ENCODE peak calls at places on chromosomes 13 and 19, in eight cellular contexts. H is IMR-90, R is uterus, A is breast epithelium, O is lower leg skin, Q is sigmoid colon, F is H54, J is body of pancreas. L is an unnamed sample.

GRCh38 chr13:98998831-98999634 is 21.2 kb upstream of the DOCK9 start:
- DNase-seq in O (no peak), Q (no peak), A (no peak), J (no peak), H (no peak), F (no peak), R (peak), L (no peak)

GRCh38 chr13:44815507-44816074 is 173.7 kb downstream of the NUFIP1 start:
- DNase-seq in J (peak), R (peak), O (peak), H (peak), A (no peak), Q (no peak), F (peak), L (no peak)

GRCh38 chr19:55642153-55643002 is 1.1 kb upstream of the ZNF581 start:
- DNase-seq in H (no peak), O (no peak), Q (peak), F (peak), J (no peak), R (no peak), A (no peak), L (peak)

GRCh38 chr13:79765331-79765730 is 284.4 kb downstream of the NDFIP2 start:
- DNase-seq in Q (no peak), R (no peak), A (no peak), O (no peak), F (no peak), H (no peak), J (no peak), L (no peak)

GRCh38 chr13:101423872-101424271 is 7.6 kb upstream of the NALCN start:
- DNase-seq in Q (no peak), H (no peak), R (no peak), J (no peak), F (no peak), O (no peak), A (no peak), L (no peak)

GRCh38 chr13:52125547-52125946 is 3.3 kb downstream of the NEK5 start:
- DNase-seq in O (no peak), Q (no peak), A (no peak), J (no peak), H (no peak), R (no peak), F (no peak), L (no peak)

GRCh38 chr19:4802711-4803110 is 11.2 kb downstream of the FEM1A start:
- DNase-seq in J (no peak), F (no peak), O (no peak), Q (no peak), A (no peak), H (no peak), R (no peak), L (no peak)

GRCh38 chr13:67366533-67366932 is 136.4 kb upstream of the PCDH9 start:
- DNase-seq in F (no peak), J (no peak), A (no peak), H (peak), R (no peak), O (no peak), Q (no peak), L (peak)

GRCh38 chr13:98285317-98285716 is 108.2 kb upstream of the RNF113B start:
- DNase-seq in Q (no peak), J (no peak), R (no peak), O (no peak), F (no peak), H (peak), A (no peak), L (no peak)

GRCh38 chr13:80454245-80454644 is 113.3 kb upstream of the SPRY2 start:
- DNase-seq in A (no peak), R (no peak), Q (no peak), H (peak), J (no peak), F (no peak), O (no peak), L (no peak)

GRCh38 chr13:44298314-44298713 is 75.3 kb upstream of the SERP2 start:
- DNase-seq in H (peak), F (no peak), R (no peak), Q (no peak), A (no peak), J (no peak), O (no peak), L (no peak)

GRCh38 chr13:31528758-31529157 is 210.6 kb upstream of the RXFP2 start:
- DNase-seq in H (no peak), Q (no peak), O (no peak), R (no peak), J (no peak), F (no peak), A (no peak), L (no peak)

GRCh38 chr13:113907637-113908617 is 44.1 kb upstream of the GAS6 start:
- DNase-seq in O (peak), J (peak), A (peak), H (peak), R (peak), Q (no peak), F (no peak), L (no peak)

GRCh38 chr19:43841990-43842389 is 14.9 kb downstream of the ZNF283 start:
- DNase-seq in Q (no peak), R (no peak), A (no peak), O (no peak), J (no peak), H (no peak), F (no peak), L (no peak)

GRCh38 chr13:108176685-108177274 is 38.6 kb downstream of the LIG4 start:
- DNase-seq in F (peak), J (peak), Q (no peak), A (no peak), H (peak), R (no peak), O (no peak), L (peak)

GRCh38 chr13:97212540-97213146 is 9.5 kb upstream of the MBNL2 start:
- DNase-seq in A (no peak), F (peak), R (no peak), O (no peak), J (peak), H (peak), Q (no peak), L (peak)

GRCh38 chr13:112245959-112246358 is 130.2 kb upstream of the SPACA7 start:
- DNase-seq in H (no peak), A (no peak), R (no peak), J (no peak), O (no peak), F (no peak), Q (peak), L (no peak)

GRCh38 chr13:75345191-75345590 is 136.8 kb downstream of the TBC1D4 start:
- DNase-seq in Q (no peak), O (no peak), H (peak), R (no peak), F (no peak), J (no peak), A (no peak), L (no peak)

GRCh38 chr19:35253316-35254286 is 4.8 kb downstream of the LSR start:
- DNase-seq in R (no peak), H (no peak), F (no peak), O (peak), J (no peak), A (no peak), Q (peak), L (no peak)

GRCh38 chr19:35389192-35389861 is 18.5 kb downstream of the GPR42 start:
- DNase-seq in O (no peak), Q (no peak), H (no peak), R (no peak), A (no peak), F (no peak), J (no peak), L (peak)

GRCh38 chr13:40445557-40445990 is 220.9 kb downstream of the FOXO1 start:
- DNase-seq in H (no peak), F (peak), O (no peak), R (no peak), A (no peak), J (peak), Q (no peak), L (no peak)
- TF ChIP-seq POLR2A in H (no peak), F (no peak), O (no peak), R (no peak), A (no peak), J (peak), Q (no peak), L (no peak)

GRCh38 chr19:51367565-51368365 is 1.0 kb downstream of the CLDND2 start:
- DNase-seq in Q (peak), O (peak), J (peak), F (peak), H (peak), A (peak), R (peak), L (peak)
- TF ChIP-seq POLR2A in Q (no peak), O (no peak), J (no peak), F (peak), H (peak), A (no peak), R (no peak), L (peak)

GRCh38 chr13:72782717-72783116 is 784 bp downstream of the PIBF1 start:
- DNase-seq in Q (no peak), A (no peak), J (no peak), O (no peak), F (no peak), R (no peak), H (peak), L (peak)
- TF ChIP-seq POLR2A in Q (no peak), A (no peak), J (no peak), O (no peak), F (no peak), R (no peak), H (no peak), L (no peak)

GRCh38 chr19:2302319-2303208 is 5.4 kb downstream of the LINGO3 start:
- DNase-seq in H (peak), R (no peak), Q (peak), F (no peak), O (no peak), A (no peak), J (peak), L (peak)
- TF ChIP-seq POLR2A in H (no peak), R (no peak), Q (no peak), F (no peak), O (no peak), A (no peak), J (no peak), L (no peak)

GRCh38 chr19:2608602-2608922 is 93.9 kb downstream of the GNG7 start:
- DNase-seq in J (no peak), R (no peak), A (no peak), F (no peak), H (no peak), O (no peak), Q (no peak), L (no peak)

GRCh38 chr19:2611483-2612464 is 90.7 kb downstream of the GNG7 start:
- DNase-seq in J (no peak), H (no peak), Q (peak), A (no peak), O (no peak), F (no peak), R (no peak), L (no peak)

GRCh38 chr19:2612619-2613249 is 89.8 kb downstream of the GNG7 start:
- DNase-seq in A (no peak), Q (peak), R (no peak), F (no peak), H (no peak), J (no peak), O (no peak), L (no peak)

GRCh38 chr19:2609389-2610116 is 92.9 kb downstream of the GNG7 start:
- DNase-seq in J (no peak), Q (no peak), R (no peak), A (no peak), F (no peak), O (no peak), H (no peak), L (no peak)

GRCh38 chr19:2610637-2611482 is 91.6 kb downstream of the GNG7 start:
- DNase-seq in Q (peak), A (peak), J (peak), O (peak), R (peak), F (peak), H (peak), L (no peak)
- TF ChIP-seq POLR2A in Q (no peak), A (no peak), J (peak), O (no peak), R (peak), F (peak), H (no peak), L (no peak)

GRCh38 chr19:13847033-13847899 is 29.7 kb upstream of the NANOS3 start:
- DNase-seq in H (peak), R (peak), O (peak), Q (peak), A (peak), F (peak), J (peak), L (peak)
- TF ChIP-seq POLR2A in H (peak), R (peak), O (peak), Q (peak), A (peak), F (no peak), J (peak), L (peak)

GRCh38 chr19:16265205-16265604 is 59.4 kb upstream of the KLF2 start:
- DNase-seq in A (no peak), O (no peak), R (no peak), Q (no peak), H (no peak), F (no peak), J (no peak), L (no peak)

GRCh38 chr19:16265890-16266585 is 58.6 kb upstream of the KLF2 start:
- DNase-seq in J (no peak), R (no peak), A (no peak), H (no peak), O (no peak), F (no peak), Q (no peak), L (no peak)

GRCh38 chr19:16263115-16263839 is 61.3 kb upstream of the KLF2 start:
- DNase-seq in Q (no peak), O (no peak), A (no peak), H (no peak), R (no peak), J (no peak), F (no peak), L (no peak)

GRCh38 chr19:16268676-16269319 is 55.8 kb upstream of the KLF2 start:
- DNase-seq in F (no peak), H (no peak), A (no peak), R (no peak), J (no peak), O (no peak), Q (no peak), L (no peak)

DNA sequence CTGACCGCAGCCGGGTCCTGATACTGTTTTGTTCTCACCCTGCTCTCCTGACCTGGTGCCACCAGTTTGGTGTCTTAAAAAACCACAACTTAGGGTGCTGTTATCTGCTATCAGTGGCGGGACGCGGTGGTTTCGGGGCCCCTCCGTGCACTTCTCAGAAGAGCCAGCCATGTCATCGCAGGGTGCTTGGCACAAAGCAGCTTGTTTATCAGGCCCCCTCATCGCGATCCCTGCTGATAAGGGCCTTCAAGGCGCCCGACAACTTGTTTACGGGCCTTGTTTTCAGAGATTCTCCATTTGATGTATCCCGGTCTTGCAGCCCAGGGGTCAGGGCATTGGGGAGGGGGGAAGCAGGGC is 58.1 kb upstream of the KLF2 start:
- DNase-seq in H (no peak), J (no peak), Q (no peak), F (no peak), R (no peak), O (no peak), A (no peak), L (peak)
- TF ChIP-seq POLR2A in H (no peak), J (no peak), Q (no peak), F (no peak), R (no peak), O (no peak), A (no peak), L (no peak)